ENCODE peak calls at places on chromosomes 11 and 22, in five cellular contexts. Y is activated CD8-positive, alpha-beta T cell treated with anti-CD3 and anti-CD28 coated beads, Interleukin-2, amount 10 ng/mL, durations not matched to agents 7 days and 5 days; X is heart left ventricle; R is hepatic stellate cell; M is LoVo. C is an unnamed sample.

GRCh38 chr22:38218661-38219331 is 17.0 kb downstream of the MAFF start:
- DNase-seq in Y (no peak), X (peak), R (peak), M (peak), C (peak)

GRCh38 chr22:45585946-45586540 is 83.4 kb downstream of the FBLN1 start:
- DNase-seq in Y (no peak), X (no peak), R (no peak), M (no peak), C (no peak)

GRCh38 chr11:85828640-85828978 is 17.7 kb upstream of the SYTL2 start:
- DNase-seq in Y (no peak), X (no peak), R (no peak), M (no peak), C (no peak)

GRCh38 chr11:18836415-18836814 is 44.8 kb upstream of the PTPN5 start:
- DNase-seq in Y (no peak), X (no peak), R (no peak), M (no peak), C (no peak)

GRCh38 chr11:25838918-25839611 is 492.9 kb upstream of the ANO3 start:
- DNase-seq in Y (no peak), X (no peak), R (no peak), M (no peak), C (no peak)

GRCh38 chr11:86101493-86101892 is 32.6 kb upstream of the PICALM start:
- DNase-seq in Y (no peak), X (no peak), R (no peak), M (no peak), C (no peak)

GRCh38 chr22:33332538-33332937 is 274.4 kb upstream of the SYN3 start:
- DNase-seq in Y (no peak), X (no peak), R (no peak), M (no peak), C (no peak)

GRCh38 chr11:125517116-125517804 is 21.2 kb upstream of the FEZ1 start:
- DNase-seq in Y (no peak), X (peak), R (peak), M (no peak), C (peak)

GRCh38 chr22:48536691-48537591 is 1290.7 kb downstream of the BRD1 start:
- DNase-seq in Y (no peak), X (no peak), R (no peak), M (no peak), C (no peak)

GRCh38 chr22:49621601-49622210 is 206.0 kb downstream of the BRD1 start:
- DNase-seq in Y (no peak), X (no peak), R (no peak), M (no peak), C (no peak)

GRCh38 chr11:131823772-131824171 is 453.4 kb downstream of the NTM start:
- DNase-seq in Y (no peak), X (no peak), R (no peak), M (no peak), C (no peak)

GRCh38 chr22:45966320-45966891 is 10.6 kb downstream of the WNT7B start:
- DNase-seq in Y (no peak), X (no peak), R (no peak), M (no peak), C (no peak)

GRCh38 chr11:123314972-123315371 is 115.1 kb upstream of the GRAMD1B start:
- DNase-seq in Y (no peak), X (peak), R (no peak), M (no peak), C (no peak)

GRCh38 chr11:115502636-115503082 is 1.6 kb downstream of the CADM1 start:
- DNase-seq in Y (no peak), X (no peak), R (no peak), M (no peak), C (peak)

GRCh38 chr11:28040384-28040783 is 67.6 kb downstream of the KIF18A start:
- DNase-seq in Y (no peak), X (no peak), R (no peak), M (no peak), C (no peak)

GRCh38 chr22:17774206-17774927 is at the start of gene BID:
- DNase-seq in Y (peak), X (peak), R (peak), M (peak), C (no peak)

GRCh38 chr22:39603345-39603744 is 32.8 kb downstream of the CACNA1I start:
- DNase-seq in Y (no peak), X (no peak), R (no peak), M (no peak), C (no peak)

GRCh38 chr11:13337986-13338436 is 60.4 kb downstream of the BMAL1 start:
- DNase-seq in Y (no peak), X (no peak), R (peak), M (no peak), C (no peak)

GRCh38 chr11:33778682-33779081 is 4.4 kb upstream of the FBXO3 start:
- DNase-seq in Y (no peak), X (no peak), R (peak), M (no peak), C (no peak)

GRCh38 chr11:45285931-45286632 is at the start of gene SYT13:
- DNase-seq in Y (no peak), X (no peak), R (no peak), M (no peak), C (peak)

GRCh38 chr11:1873048-1873812 is 18.5 kb downstream of the PRR33 start:
- DNase-seq in Y (no peak), X (no peak), R (peak), M (no peak), C (no peak)

GRCh38 chr22:44342347-44342956 is 29.7 kb upstream of the SHISAL1 start:
- DNase-seq in Y (no peak), X (no peak), R (no peak), M (no peak), C (no peak)

GRCh38 chr11:22976146-22976545 is 115.9 kb upstream of the CCDC179 start:
- DNase-seq in Y (no peak), X (no peak), R (no peak), M (no peak), C (no peak)

GRCh38 chr11:131598305-131598704 is 227.9 kb downstream of the NTM start:
- DNase-seq in Y (no peak), X (no peak), R (no peak), M (no peak), C (no peak)

GRCh38 chr11:57568330-57568766 is 876 bp upstream of the UBE2L6 start:
- DNase-seq in Y (peak), X (no peak), R (no peak), M (peak), C (peak)

GRCh38 chr11:94897330-94897768 is 76.0 kb downstream of the CWC15 start:
- DNase-seq in Y (peak), X (peak), R (no peak), M (peak), C (peak)

GRCh38 chr11:46248270-46249102 is 29.0 kb upstream of the CREB3L1 start:
- DNase-seq in Y (no peak), X (no peak), R (peak), M (peak), C (no peak)

GRCh38 chr11:60428517-60428916 is 855 bp upstream of the MS4A5 start:
- DNase-seq in Y (no peak), X (no peak), R (no peak), M (peak), C (no peak)

C was measured in H1.